ENCODE peak calls at places on chromosomes 12 and 14, in ten cellular contexts. E, Z, H, Q, C, X, K, S, I and L are unnamed samples. For H3K36me3 and H3K27me3, the result is how much of the 10 kb centered on the place peaks cover.

GRCh38 chr14:69006346-69006745 is 27.2 kb upstream of the ACTN1 start:
- DNase-seq in H (no peak), K (no peak), C (no peak), X (no peak), Q (no peak), S (no peak), I (no peak), Z (no peak), E (no peak), L (no peak)

GRCh38 chr14:96090441-96091148 is 51.4 kb downstream of the C14orf132 start:
- DNase-seq in K (peak), Q (no peak), H (no peak), I (no peak), S (no peak), C (peak), X (peak), E (no peak), Z (peak), L (peak)

GRCh38 chr14:101927859-101928258 is 36.5 kb upstream of the DYNC1H1 start:
- DNase-seq in I (peak), S (peak), K (peak), X (peak), H (no peak), C (peak), Z (peak), Q (no peak), E (no peak), L (no peak)

GRCh38 chr14:93072659-93073365 is 42.9 kb downstream of the ITPK1 start:
- DNase-seq in H (peak), K (no peak), Q (no peak), S (no peak), Z (no peak), E (no peak), I (peak), C (no peak), X (no peak), L (no peak)

GRCh38 chr12:58204086-58204485 is 262.7 kb downstream of the ATP23 start:
- DNase-seq in I (no peak), H (no peak), C (no peak), X (no peak), S (no peak), K (peak), E (no peak), Z (no peak), Q (no peak), L (no peak)

GRCh38 chr12:52634266-52635056 is 16.1 kb upstream of the KRT73 start:
- DNase-seq in Q (no peak), E (no peak), K (no peak), H (no peak), I (no peak), X (peak), C (peak), Z (no peak), S (peak), L (no peak)

GRCh38 chr14:31261859-31262739 is 54.5 kb upstream of the HECTD1 start:
- DNase-seq in I (peak), X (peak), Z (peak), K (peak), H (peak), S (peak), C (no peak), E (peak), Q (no peak), L (no peak)

GRCh38 chr14:49920260-49920659 is 27.4 kb downstream of the ARF6 start:
- DNase-seq in Z (no peak), H (peak), E (no peak), K (no peak), Q (no peak), S (no peak), I (no peak), X (no peak), C (no peak), L (no peak)

GRCh38 chr12:23361971-23362370 is 587.5 kb downstream of the SOX5 start:
- DNase-seq in C (no peak), H (no peak), Q (no peak), S (no peak), X (no peak), I (no peak), K (no peak), Z (no peak), E (no peak), L (peak)

GRCh38 chr12:59834659-59835474 is 239.0 kb downstream of the SLC16A7 start:
- DNase-seq in S (no peak), K (peak), Q (no peak), E (no peak), I (no peak), Z (no peak), H (no peak), X (no peak), C (no peak), L (peak)

GRCh38 chr14:103027451-103027850 is 29.9 kb downstream of the CDC42BPB start:
- DNase-seq in Z (no peak), I (no peak), S (no peak), Q (no peak), C (no peak), K (no peak), X (no peak), E (no peak), H (no peak), L (no peak)

GRCh38 chr12:94150483-94151225 is 2.3 kb downstream of the PLXNC1 start:
- DNase-seq in K (no peak), X (no peak), E (peak), Q (peak), H (no peak), Z (peak), S (peak), I (no peak), C (peak), L (peak)

GRCh38 chr14:59474172-59474571 is 9.0 kb upstream of the GPR135 start:
- DNase-seq in C (no peak), S (no peak), Q (no peak), Z (no peak), K (peak), I (no peak), X (no peak), H (no peak), E (no peak), L (no peak)

GRCh38 chr12:127145929-127146789 is 1120.8 kb upstream of the TMEM132C start:
- DNase-seq in Z (peak), K (peak), I (peak), X (peak), Q (peak), H (no peak), S (peak), E (no peak), C (peak), L (peak)

GRCh38 chr12:130634866-130635265 is 81.2 kb downstream of the RIMBP2 start:
- DNase-seq in E (no peak), H (no peak), Z (no peak), Q (no peak), S (no peak), C (no peak), K (no peak), X (no peak), I (no peak), L (no peak)

GRCh38 chr12:10223208-10223607 is 10.5 kb downstream of the GABARAPL1 start:
- DNase-seq in C (no peak), H (no peak), X (no peak), Z (no peak), K (no peak), E (no peak), Q (no peak), I (no peak), S (no peak), L (no peak)
- H3K36me3 ChIP-seq in C (under half), H (under half), X (under half), Z (under half), K (half or more), E (under half), Q (under half), I (half or more), S (half or more), L (under half)

DNA sequence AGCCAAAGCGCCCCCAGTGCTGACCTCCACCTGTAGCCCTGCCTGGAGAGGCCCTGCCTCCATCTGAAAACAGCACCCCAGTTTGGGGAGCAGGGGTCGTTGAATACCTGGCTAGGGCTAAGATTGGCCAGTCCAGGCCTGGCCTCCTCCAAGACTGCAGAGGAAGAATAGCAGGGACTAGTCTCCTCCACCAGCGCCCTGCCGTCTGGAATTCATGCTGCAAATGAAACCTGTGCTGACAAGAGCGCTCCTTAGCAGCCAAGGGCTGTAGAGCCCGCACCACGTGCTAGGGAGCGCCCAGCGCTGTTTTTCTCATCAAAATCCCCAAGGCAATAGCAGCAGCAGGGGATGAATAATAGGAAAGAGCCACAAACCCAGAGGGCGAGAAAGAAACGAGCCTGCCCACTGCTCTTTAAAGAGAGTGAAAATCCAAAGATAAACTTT is 3.4 kb downstream of the COL2A1 start:
- DNase-seq in C (no peak), E (peak), H (peak), I (no peak), Q (no peak), X (no peak), S (no peak), Z (no peak), K (peak), L (peak)
- H3K4me3 ChIP-seq in C (peak), E (peak), H (peak), I (peak), Q (no peak), X (peak), S (peak), Z (peak), K (peak), L (peak)

DNA sequence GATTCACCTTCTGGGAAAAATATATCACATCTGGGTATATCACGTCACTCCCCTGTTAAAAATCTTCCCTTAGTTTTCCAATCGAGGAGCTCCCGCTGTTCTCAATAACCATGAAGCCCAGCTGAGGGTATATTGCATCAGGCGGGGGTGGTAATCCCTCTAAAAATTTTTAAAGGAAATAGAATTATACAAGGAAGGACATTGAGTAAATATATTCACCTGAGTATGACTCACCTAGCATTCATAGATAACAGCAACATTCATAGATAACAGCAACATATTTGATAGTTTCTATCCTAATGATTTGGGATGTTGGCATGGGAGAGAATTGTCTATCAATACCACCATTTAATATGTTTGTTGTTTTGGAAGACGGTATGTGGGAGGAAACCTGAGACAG is 473.6 kb downstream of the RMST start:
- DNase-seq in S (no peak), X (no peak), H (no peak), K (no peak), Q (no peak), E (no peak), C (no peak), I (no peak), Z (no peak), L (no peak)
- H3K27me3 ChIP-seq in S (under half), X (under half), H (under half), K (under half), Q (under half), E (under half), C (under half), I (under half), Z (under half), L (under half)

GRCh38 chr12:1293901-1294300 is 300.5 kb downstream of the FBXL14 start:
- DNase-seq in K (no peak), C (no peak), E (no peak), Q (no peak), Z (no peak), S (no peak), H (no peak), I (no peak), X (no peak), L (no peak)

GRCh38 chr12:1284611-1285010 is 293.6 kb downstream of the ERC1 start:
- DNase-seq in E (no peak), I (no peak), X (no peak), H (no peak), C (no peak), K (no peak), S (no peak), Q (no peak), Z (no peak), L (no peak)

GRCh38 chr12:1287446-1287975 is 296.5 kb downstream of the ERC1 start:
- DNase-seq in K (peak), C (no peak), H (no peak), Z (no peak), E (peak), S (no peak), X (no peak), I (no peak), Q (no peak), L (no peak)

GRCh38 chr12:1289371-1290155 is 298.5 kb downstream of the ERC1 start:
- DNase-seq in C (no peak), Q (no peak), H (no peak), K (no peak), Z (no peak), X (no peak), E (no peak), I (no peak), S (no peak), L (no peak)
- H3K36me3 ChIP-seq in C (under half), Q (under half), H (under half), K (under half), Z (under half), X (under half), E (under half), I (under half), S (under half), L (under half)

DNA sequence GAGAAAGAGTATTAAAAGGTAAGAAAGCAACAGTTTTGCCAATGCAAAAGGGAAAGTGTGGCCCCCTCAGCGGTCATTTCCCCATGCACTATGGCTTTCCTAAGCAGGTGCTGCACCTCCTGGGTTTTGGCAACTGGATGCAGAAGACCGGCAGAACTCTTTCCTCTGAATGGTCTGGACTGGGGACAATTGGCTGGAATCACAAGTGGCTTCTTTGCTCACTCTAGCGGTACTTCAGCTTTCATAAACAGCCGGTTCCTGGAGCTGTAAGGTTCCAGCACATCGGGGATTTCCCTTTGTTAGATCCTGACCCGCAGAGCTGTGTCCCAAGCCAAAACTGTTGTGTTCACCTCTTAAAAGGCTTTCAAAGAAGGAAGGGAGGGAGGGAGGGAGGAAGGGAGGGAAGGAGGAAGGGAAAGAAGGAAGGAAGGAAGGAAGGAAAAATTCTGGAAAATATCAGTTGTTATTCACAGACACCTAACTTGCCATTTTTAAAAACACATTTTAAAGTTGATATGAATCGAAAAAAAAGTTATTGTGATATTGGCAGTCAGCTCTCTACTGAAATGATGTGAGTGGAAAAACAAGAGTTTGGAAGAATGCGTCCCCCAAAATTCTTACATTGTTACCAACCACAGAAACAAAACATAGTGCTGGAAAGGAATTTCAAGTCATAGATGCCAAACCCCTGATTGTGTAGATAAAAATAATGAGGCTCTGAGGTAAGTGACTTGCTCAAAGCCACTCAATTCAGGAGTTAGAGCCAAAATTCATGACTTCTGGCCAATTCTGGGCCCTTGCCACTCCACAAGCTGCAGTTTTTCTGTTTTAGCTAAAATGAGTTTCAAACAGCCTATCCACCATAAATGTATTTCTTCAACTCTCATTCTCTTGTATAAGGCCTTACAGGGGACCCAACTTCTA is 220.6 kb upstream of the HMGA2 start:
- DNase-seq in I (peak), E (no peak), X (no peak), K (peak), Q (no peak), Z (no peak), C (peak), S (peak), H (peak), L (no peak)
- H3K4me3 ChIP-seq in I (no peak), E (no peak), X (no peak), K (peak), Q (no peak), Z (no peak), C (no peak), S (no peak), H (peak), L (no peak)

GRCh38 chr12:132433641-132434395 is 56.1 kb upstream of the FBRSL1 start:
- DNase-seq in K (no peak), Q (no peak), E (no peak), Z (no peak), S (peak), C (no peak), I (no peak), H (no peak), X (no peak), L (peak)
- H3K27me3 ChIP-seq in K (under half), Q (under half), E (under half), Z (under half), S (half or more), C (under half), I (under half), H (half or more), X (half or more), L (under half)